ENCODE peak calls at places on chromosomes 3 and 15, in seven cellular contexts. Y is Peyer's patch, L is adrenal gland, K is heart left ventricle, W is esophagus squamous epithelium, R is body of pancreas, A is tibial nerve. Z is an unnamed sample.

GRCh38 chr3:171446801-171447578 is 13.2 kb downstream of the TNIK start:
- DNase-seq in Y (no peak), A (no peak), K (no peak), W (no peak), L (peak; percentile 65), R (peak; percentile 31), Z (no peak)

GRCh38 chr3:79019137-79019923 is 748.5 kb downstream of the ROBO1 start:
- DNase-seq in K (peak; percentile 79), Y (peak; percentile 35), L (peak; percentile 86), A (peak; percentile 48), R (peak; percentile 51), W (no peak), Z (peak; percentile 93)

GRCh38 chr15:80608688-80609087 is 86.4 kb upstream of the ABHD17C start:
- DNase-seq in W (no peak), R (no peak), L (no peak), Y (no peak), A (no peak), K (no peak), Z (no peak)

GRCh38 chr3:4898454-4899313 is 80.6 kb upstream of the BHLHE40 start:
- DNase-seq in L (peak; percentile 62), A (no peak), W (no peak), Y (no peak), K (no peak), R (no peak), Z (no peak)

GRCh38 chr15:96297783-96298182 is 32.7 kb upstream of the NR2F2 start:
- DNase-seq in L (no peak), R (no peak), K (no peak), W (no peak), A (no peak), Y (no peak), Z (no peak)

GRCh38 chr15:31365655-31366127 is 39.1 kb downstream of the KLF13 start:
- DNase-seq in W (peak; percentile 83), Y (peak; percentile 97), L (peak; percentile 96), R (peak; percentile 98), A (peak; percentile 95), K (peak; percentile 95), Z (peak; percentile 99)

GRCh38 chr15:31177936-31178335 is 76.4 kb upstream of the TRPM1 start:
- DNase-seq in Y (no peak), R (no peak), W (no peak), L (no peak), K (no peak), A (no peak), Z (no peak)

GRCh38 chr3:98971183-98971681 is 69.7 kb upstream of the DCBLD2 start:
- DNase-seq in W (no peak), L (no peak), A (no peak), K (no peak), Y (no peak), R (no peak), Z (no peak)

GRCh38 chr3:45987368-45988099 is 8.1 kb downstream of the FYCO1 start:
- DNase-seq in R (peak; percentile 63), W (no peak), L (peak; percentile 64), A (peak; percentile 30), K (no peak), Y (no peak), Z (peak; percentile 84)

GRCh38 chr3:19147905-19148767 is at the start of gene KCNH8:
- DNase-seq in K (peak; percentile 56), W (no peak), A (no peak), R (peak; percentile 59), L (peak; percentile 10), Y (peak; percentile 22), Z (no peak)

GRCh38 chr3:65729553-65729952 is 309.2 kb downstream of the MAGI1 start:
- DNase-seq in K (no peak), R (peak; percentile 16), L (peak; percentile 53), Y (no peak), A (no peak), W (no peak), Z (no peak)

GRCh38 chr3:98897701-98898100 is 3.8 kb downstream of the DCBLD2 start:
- DNase-seq in L (no peak), A (no peak), Y (no peak), K (no peak), R (no peak), W (no peak), Z (no peak)

GRCh38 chr15:36671017-36671416 is 91.6 kb downstream of the CDIN1 start:
- DNase-seq in K (no peak), W (no peak), A (no peak), Y (no peak), R (no peak), L (peak; percentile 59), Z (no peak)

GRCh38 chr3:46904303-46905190 is 27.0 kb downstream of the PTH1R start:
- DNase-seq in L (no peak), Y (no peak), W (no peak), A (no peak), K (no peak), R (peak; percentile 14), Z (peak; percentile 62)

GRCh38 chr3:39752019-39752637 is 57.3 kb upstream of the MYRIP start:
- DNase-seq in K (no peak), R (peak; percentile 14), W (no peak), A (no peak), Y (no peak), L (no peak), Z (no peak)

GRCh38 chr3:20007960-20008359 is 4.1 kb downstream of the PP2D1 start:
- DNase-seq in W (no peak), L (no peak), R (no peak), Y (no peak), K (no peak), A (no peak), Z (no peak)

GRCh38 chr15:31169558-31169957 is 68.0 kb upstream of the TRPM1 start:
- DNase-seq in R (no peak), L (no peak), Y (no peak), A (no peak), K (no peak), W (no peak), Z (no peak)

GRCh38 chr3:127217594-127218456 is 24.9 kb downstream of the PRR23E start:
- DNase-seq in A (no peak), L (no peak), K (no peak), Y (no peak), R (no peak), W (no peak), Z (no peak)

GRCh38 chr3:184234671-184235380 is 5.4 kb downstream of the VWA5B2 start:
- DNase-seq in A (no peak), Y (no peak), K (no peak), L (no peak), R (no peak), W (no peak), Z (no peak)

GRCh38 chr3:13718000-13718399 is 161.9 kb downstream of the WNT7A start:
- DNase-seq in K (no peak), A (no peak), R (no peak), L (no peak), Y (no peak), W (no peak), Z (peak; percentile 28)

GRCh38 chr3:141399979-141400971 is 32.0 kb downstream of the ZBTB38 start:
- DNase-seq in Y (no peak), A (no peak), R (peak; percentile 34), L (no peak), W (no peak), K (no peak), Z (no peak)

GRCh38 chr15:58696740-58697139 is 52.8 kb downstream of the ADAM10 start:
- DNase-seq in K (no peak), R (no peak), Y (no peak), W (no peak), A (no peak), L (no peak), Z (no peak)

GRCh38 chr3:187130346-187131066 is 8.8 kb downstream of the RPL39L start:
- DNase-seq in K (no peak), L (peak; percentile 29), R (no peak), Y (no peak), W (no peak), A (no peak), Z (no peak)

GRCh38 chr3:46127503-46127902 is 80.6 kb downstream of the CCR1 start:
- DNase-seq in W (no peak), Y (no peak), A (no peak), L (no peak), K (no peak), R (no peak), Z (no peak)

GRCh38 chr3:12436514-12437222 is 47.6 kb upstream of the TSEN2 start:
- DNase-seq in Y (no peak), K (no peak), A (no peak), R (no peak), W (no peak), L (no peak), Z (peak; percentile 75)

GRCh38 chr3:57120040-57120802 is 44.9 kb downstream of the IL17RD start:
- DNase-seq in W (no peak), R (no peak), A (no peak), Y (no peak), K (no peak), L (no peak), Z (peak; percentile 79)

GRCh38 chr3:188083011-188083410 is 70.9 kb upstream of the LPP start:
- DNase-seq in L (no peak), A (no peak), R (no peak), K (no peak), W (no peak), Y (no peak), Z (no peak)

GRCh38 chr15:70748281-70748747 is 15.0 kb downstream of the UACA start:
- DNase-seq in K (no peak), W (no peak), A (peak; percentile 43), R (peak; percentile 37), Y (no peak), L (peak; percentile 74), Z (peak; percentile 72)

GRCh38 chr15:89364341-89364740 is 29.7 kb upstream of the POLG start:
- DNase-seq in R (peak; percentile 48), A (no peak), K (no peak), W (no peak), Y (no peak), L (peak; percentile 47), Z (no peak)
- H3K4me3 ChIP-seq in R (no peak overlapping the region), A (no peak overlapping the region), K (no peak overlapping the region), W (no peak overlapping the region), Y (no peak overlapping the region), L (no peak overlapping the region), Z (no peak overlapping the region)

GRCh38 chr15:62895139-62895866 is 147.2 kb upstream of the TPM1 start:
- DNase-seq in L (no peak), W (no peak), A (no peak), K (no peak), Y (no peak), R (no peak), Z (no peak)
- H3K27ac ChIP-seq in L (peak overlapping the region; percentile 81), W (peak overlapping the region; percentile 79), A (no peak overlapping the region), K (peak overlapping the region; percentile 92), Y (no peak overlapping the region), R (peak overlapping the region; percentile 90), Z (peak overlapping the region; percentile 85)

GRCh38 chr3:38480930-38481329 is 15.2 kb upstream of the EXOG start:
- DNase-seq in Y (no peak), A (no peak), K (no peak), W (no peak), L (no peak), R (no peak), Z (no peak)
- TF ChIP-seq POLR2A in Y (no peak), A (no peak), K (no peak), W (no peak), L (no peak), R (no peak), Z (no peak)

GRCh38 chr15:51267714-51268105 is 70.7 kb downstream of the CYP19A1 start:
- DNase-seq in L (peak; percentile 14), A (no peak), W (no peak), R (no peak), K (no peak), Y (no peak), Z (no peak)
- H3K4me3 ChIP-seq in L (no peak overlapping the region), A (peak overlapping the region; percentile 51), W (peak overlapping the region; percentile 68), R (no peak overlapping the region), K (peak overlapping the region; percentile 47), Y (peak overlapping the region; percentile 48), Z (peak overlapping the region; percentile 35)